ENCODE peak calls at places on chromosomes 2 and 18, in six cellular contexts. P, M, A, H, I and T are unnamed samples.

GRCh38 chr18:4544131-4544530 is 89.0 kb upstream of the DLGAP1 start:
- DNase-seq in M (no peak), I (no peak), P (no peak), A (no peak), H (no peak), T (no peak)

GRCh38 chr2:189402932-189403331 is 38.3 kb upstream of the WDR75 start:
- DNase-seq in A (peak), H (no peak), P (no peak), I (no peak), M (no peak), T (no peak)

GRCh38 chr2:230886207-230886606 is 21.5 kb downstream of the ITM2C start:
- DNase-seq in P (no peak), H (no peak), A (no peak), M (no peak), I (no peak), T (no peak)

GRCh38 chr2:175872716-175873115 is 129.4 kb downstream of the LNPK start:
- DNase-seq in I (no peak), P (no peak), H (no peak), A (peak), M (no peak), T (no peak)

GRCh38 chr2:74646201-74646600 is 1.9 kb downstream of the M1AP start:
- DNase-seq in P (no peak), I (no peak), A (no peak), H (no peak), M (no peak), T (no peak)

GRCh38 chr2:173264603-173265366 is 89.9 kb upstream of the CDCA7 start:
- DNase-seq in A (no peak), P (no peak), H (no peak), M (no peak), I (no peak), T (peak)

GRCh38 chr2:95670167-95670566 is 78.4 kb downstream of the TRIM43 start:
- DNase-seq in M (no peak), H (no peak), I (no peak), A (peak), P (no peak), T (no peak)

GRCh38 chr2:228602277-228602676 is 420.8 kb upstream of the SPHKAP start:
- DNase-seq in I (no peak), H (no peak), P (no peak), A (peak), M (no peak), T (no peak)

GRCh38 chr2:218398437-218399390 is 954 bp upstream of the CTDSP1 start:
- DNase-seq in P (no peak), H (peak), I (peak), A (peak), M (no peak), T (no peak)

GRCh38 chr2:44970846-44971450 is 29.4 kb downstream of the SIX3 start:
- DNase-seq in H (no peak), P (no peak), M (no peak), I (no peak), A (peak), T (no peak)

GRCh38 chr2:191917967-191918651 is 71.2 kb upstream of the CAVIN2 start:
- DNase-seq in I (no peak), P (no peak), M (no peak), H (no peak), A (no peak), T (no peak)